ENCODE peak calls at places on chromosomes 4 and X, in seven cellular contexts. One of them, this sample, is unnamed.

GRCh38 chr4:86279247-86279960 is 80.4 kb downstream of the MAPK10 start:
- DNase-seq in kidney: no peak
- DNase-seq in AG10803: no peak
- DNase-seq in cardiac fibroblast: no peak
- DNase-seq in MCF 10A: no peak
- DNase-seq in psoas muscle: no peak
- DNase-seq in astrocyte of the spinal cord: no peak
- DNase-seq in this sample: no peak

GRCh38 chr4:26132858-26133257 is 188.0 kb upstream of the RBPJ start:
- DNase-seq in kidney: no peak
- DNase-seq in AG10803: no peak
- DNase-seq in cardiac fibroblast: no peak
- DNase-seq in MCF 10A: peak
- DNase-seq in psoas muscle: no peak
- DNase-seq in astrocyte of the spinal cord: no peak
- DNase-seq in this sample: no peak

GRCh38 chr4:2042947-2043395 is 16.2 kb upstream of the NAT8L start:
- DNase-seq in kidney: peak
- DNase-seq in AG10803: no peak
- DNase-seq in cardiac fibroblast: no peak
- DNase-seq in MCF 10A: no peak
- DNase-seq in psoas muscle: no peak
- DNase-seq in astrocyte of the spinal cord: no peak
- DNase-seq in this sample: no peak

GRCh38 chr4:1213336-1213995 is 35.5 kb downstream of the CTBP1 start:
- DNase-seq in kidney: peak
- DNase-seq in AG10803: no peak
- DNase-seq in cardiac fibroblast: no peak
- DNase-seq in MCF 10A: no peak
- DNase-seq in psoas muscle: no peak
- DNase-seq in astrocyte of the spinal cord: no peak
- DNase-seq in this sample: no peak

GRCh38 chr4:136934601-136935000 is 597.7 kb downstream of the PCDH18 start:
- DNase-seq in kidney: no peak
- DNase-seq in AG10803: no peak
- DNase-seq in cardiac fibroblast: peak
- DNase-seq in MCF 10A: no peak
- DNase-seq in psoas muscle: no peak
- DNase-seq in astrocyte of the spinal cord: no peak
- DNase-seq in this sample: no peak

GRCh38 chrX:10509397-10509796 is 111.0 kb downstream of the MID1 start:
- DNase-seq in kidney: no peak
- DNase-seq in AG10803: no peak
- DNase-seq in cardiac fibroblast: no peak
- DNase-seq in MCF 10A: no peak
- DNase-seq in psoas muscle: no peak
- DNase-seq in astrocyte of the spinal cord: no peak
- DNase-seq in this sample: no peak

GRCh38 chrX:102765217-102765616 is 44.7 kb downstream of the GPRASP3 start:
- DNase-seq in kidney: no peak
- DNase-seq in AG10803: peak
- DNase-seq in cardiac fibroblast: peak
- DNase-seq in MCF 10A: peak
- DNase-seq in psoas muscle: peak
- DNase-seq in astrocyte of the spinal cord: peak
- DNase-seq in this sample: no peak

GRCh38 chrX:500481-501010 is 113.8 kb upstream of the PPP2R3B start:
- DNase-seq in kidney: no peak
- DNase-seq in AG10803: no peak
- DNase-seq in cardiac fibroblast: no peak
- DNase-seq in MCF 10A: no peak
- DNase-seq in psoas muscle: no peak
- DNase-seq in astrocyte of the spinal cord: no peak
- DNase-seq in this sample: no peak

GRCh38 chr4:76208005-76208765 is 5.4 kb downstream of the SCARB2 start:
- DNase-seq in kidney: peak
- DNase-seq in AG10803: peak
- DNase-seq in cardiac fibroblast: peak
- DNase-seq in MCF 10A: peak
- DNase-seq in psoas muscle: peak
- DNase-seq in astrocyte of the spinal cord: peak
- DNase-seq in this sample: no peak

GRCh38 chr4:129113438-129113837 is 17.5 kb downstream of the C4orf33 start:
- DNase-seq in kidney: no peak
- DNase-seq in AG10803: no peak
- DNase-seq in cardiac fibroblast: no peak
- DNase-seq in MCF 10A: no peak
- DNase-seq in psoas muscle: no peak
- DNase-seq in astrocyte of the spinal cord: no peak
- DNase-seq in this sample: no peak

GRCh38 chr4:185504098-185505047 is 30.9 kb downstream of the PDLIM3 start:
- DNase-seq in kidney: peak
- DNase-seq in AG10803: no peak
- DNase-seq in cardiac fibroblast: peak
- DNase-seq in MCF 10A: no peak
- DNase-seq in psoas muscle: peak
- DNase-seq in astrocyte of the spinal cord: peak
- DNase-seq in this sample: no peak

GRCh38 chrX:72169008-72169728 is 12.4 kb upstream of the PIN4 start:
- DNase-seq in kidney: no peak
- DNase-seq in AG10803: peak
- DNase-seq in cardiac fibroblast: peak
- DNase-seq in MCF 10A: no peak
- DNase-seq in psoas muscle: no peak
- DNase-seq in astrocyte of the spinal cord: no peak
- DNase-seq in this sample: no peak

GRCh38 chrX:131792789-131793462 is 230.2 kb upstream of the STK26 start:
- DNase-seq in kidney: peak
- DNase-seq in AG10803: peak
- DNase-seq in cardiac fibroblast: peak
- DNase-seq in MCF 10A: peak
- DNase-seq in psoas muscle: peak
- DNase-seq in astrocyte of the spinal cord: peak
- DNase-seq in this sample: no peak

GRCh38 chr4:153111426-153112070 is 92.7 kb upstream of the TRIM2 start:
- DNase-seq in kidney: no peak
- DNase-seq in AG10803: no peak
- DNase-seq in cardiac fibroblast: no peak
- DNase-seq in MCF 10A: no peak
- DNase-seq in psoas muscle: no peak
- DNase-seq in astrocyte of the spinal cord: no peak
- DNase-seq in this sample: no peak

GRCh38 chr4:92234393-92235176 is 69.2 kb upstream of the GRID2 start:
- DNase-seq in kidney: no peak
- DNase-seq in AG10803: peak
- DNase-seq in cardiac fibroblast: peak
- DNase-seq in MCF 10A: peak
- DNase-seq in psoas muscle: no peak
- DNase-seq in astrocyte of the spinal cord: peak
- DNase-seq in this sample: no peak

GRCh38 chr4:44320833-44321232 is 127.8 kb downstream of the KCTD8 start:
- DNase-seq in kidney: no peak
- DNase-seq in AG10803: no peak
- DNase-seq in cardiac fibroblast: no peak
- DNase-seq in MCF 10A: no peak
- DNase-seq in psoas muscle: no peak
- DNase-seq in astrocyte of the spinal cord: no peak
- DNase-seq in this sample: no peak

GRCh38 chr4:158051401-158052235 is 121.2 kb downstream of the GASK1B start:
- DNase-seq in kidney: peak
- DNase-seq in AG10803: peak
- DNase-seq in cardiac fibroblast: peak
- DNase-seq in MCF 10A: peak
- DNase-seq in psoas muscle: peak
- DNase-seq in astrocyte of the spinal cord: peak
- DNase-seq in this sample: no peak

DNA sequence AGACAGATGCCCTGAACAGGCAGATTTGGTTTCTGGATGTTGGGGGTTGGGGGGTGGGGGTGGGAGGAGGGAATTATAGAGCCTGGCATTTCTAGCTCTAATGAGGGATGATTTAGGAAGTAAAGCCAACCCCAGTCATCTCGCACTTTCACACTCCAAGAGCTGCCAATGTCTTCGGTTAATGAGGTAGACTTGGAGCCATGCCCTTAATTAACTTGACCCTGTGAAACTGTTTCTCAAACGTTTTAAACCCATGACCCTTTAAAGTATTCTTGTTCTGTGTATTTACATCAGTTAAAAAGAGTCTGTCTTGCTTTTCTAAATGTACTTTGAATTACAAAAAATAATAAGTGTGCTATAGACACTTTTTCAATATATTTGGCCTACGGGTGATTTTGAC is 466.9 kb downstream of the FAT4 start:
- DNase-seq in kidney: no peak
- DNase-seq in AG10803: no peak
- DNase-seq in cardiac fibroblast: no peak
- DNase-seq in MCF 10A: no peak
- DNase-seq in psoas muscle: no peak
- DNase-seq in astrocyte of the spinal cord: no peak
- DNase-seq in this sample: no peak
- TF ChIP-seq CTCF in kidney: no peak
- TF ChIP-seq CTCF in AG10803: no peak
- TF ChIP-seq CTCF in cardiac fibroblast: no peak
- TF ChIP-seq CTCF in MCF 10A: no peak
- TF ChIP-seq CTCF in psoas muscle: no peak
- TF ChIP-seq CTCF in astrocyte of the spinal cord: no peak
- TF ChIP-seq CTCF in this sample: no peak

GRCh38 chrX:32687379-32687778 is 524.0 kb downstream of the DMD start:
- DNase-seq in kidney: no peak
- DNase-seq in AG10803: no peak
- DNase-seq in cardiac fibroblast: no peak
- DNase-seq in MCF 10A: no peak
- DNase-seq in psoas muscle: no peak
- DNase-seq in astrocyte of the spinal cord: no peak
- DNase-seq in this sample: no peak
- TF ChIP-seq CTCF in kidney: no peak
- TF ChIP-seq CTCF in AG10803: no peak
- TF ChIP-seq CTCF in cardiac fibroblast: no peak
- TF ChIP-seq CTCF in MCF 10A: no peak
- TF ChIP-seq CTCF in psoas muscle: no peak
- TF ChIP-seq CTCF in astrocyte of the spinal cord: no peak
- TF ChIP-seq CTCF in this sample: no peak

GRCh38 chr4:48033825-48034413 is 17.3 kb downstream of the NIPAL1 start:
- DNase-seq in kidney: no peak
- DNase-seq in AG10803: no peak
- DNase-seq in cardiac fibroblast: peak
- DNase-seq in MCF 10A: peak
- DNase-seq in psoas muscle: no peak
- DNase-seq in astrocyte of the spinal cord: no peak
- DNase-seq in this sample: peak
- TF ChIP-seq CTCF in kidney: peak
- TF ChIP-seq CTCF in AG10803: peak
- TF ChIP-seq CTCF in cardiac fibroblast: peak
- TF ChIP-seq CTCF in MCF 10A: peak
- TF ChIP-seq CTCF in psoas muscle: peak
- TF ChIP-seq CTCF in astrocyte of the spinal cord: peak
- TF ChIP-seq CTCF in this sample: peak

GRCh38 chrX:24148118-24148517 is 1.4 kb upstream of the ZFX start:
- DNase-seq in kidney: no peak
- DNase-seq in AG10803: no peak
- DNase-seq in cardiac fibroblast: no peak
- DNase-seq in MCF 10A: no peak
- DNase-seq in psoas muscle: no peak
- DNase-seq in astrocyte of the spinal cord: peak
- DNase-seq in this sample: no peak

GRCh38 chrX:24151513-24151912 is 2.0 kb downstream of the ZFX start:
- DNase-seq in kidney: no peak
- DNase-seq in AG10803: no peak
- DNase-seq in cardiac fibroblast: no peak
- DNase-seq in MCF 10A: no peak
- DNase-seq in psoas muscle: no peak
- DNase-seq in astrocyte of the spinal cord: no peak
- DNase-seq in this sample: no peak

GRCh38 chrX:24148535-24149345 is 789 bp upstream of the ZFX start:
- DNase-seq in kidney: no peak
- DNase-seq in AG10803: peak
- DNase-seq in cardiac fibroblast: peak
- DNase-seq in MCF 10A: no peak
- DNase-seq in psoas muscle: peak
- DNase-seq in astrocyte of the spinal cord: peak
- DNase-seq in this sample: no peak

GRCh38 chrX:24149346-24150050 is at the start of gene ZFX:
- DNase-seq in kidney: peak
- DNase-seq in AG10803: peak
- DNase-seq in cardiac fibroblast: peak
- DNase-seq in MCF 10A: peak
- DNase-seq in psoas muscle: peak
- DNase-seq in astrocyte of the spinal cord: peak
- DNase-seq in this sample: peak

GRCh38 chrX:24150051-24150790 is 692 bp downstream of the ZFX start:
- DNase-seq in kidney: peak
- DNase-seq in AG10803: peak
- DNase-seq in cardiac fibroblast: peak
- DNase-seq in MCF 10A: peak
- DNase-seq in psoas muscle: peak
- DNase-seq in astrocyte of the spinal cord: peak
- DNase-seq in this sample: peak
- TF ChIP-seq CTCF in kidney: peak
- TF ChIP-seq CTCF in AG10803: peak
- TF ChIP-seq CTCF in cardiac fibroblast: no peak
- TF ChIP-seq CTCF in MCF 10A: peak
- TF ChIP-seq CTCF in psoas muscle: peak
- TF ChIP-seq CTCF in astrocyte of the spinal cord: peak
- TF ChIP-seq CTCF in this sample: peak

GRCh38 chr4:89009107-89009506 is 47.9 kb downstream of the FAM13A start:
- DNase-seq in kidney: no peak
- DNase-seq in AG10803: no peak
- DNase-seq in cardiac fibroblast: no peak
- DNase-seq in MCF 10A: no peak
- DNase-seq in psoas muscle: no peak
- DNase-seq in astrocyte of the spinal cord: no peak
- DNase-seq in this sample: no peak
- TF ChIP-seq CTCF in kidney: no peak
- TF ChIP-seq CTCF in AG10803: no peak
- TF ChIP-seq CTCF in cardiac fibroblast: no peak
- TF ChIP-seq CTCF in MCF 10A: no peak
- TF ChIP-seq CTCF in psoas muscle: no peak
- TF ChIP-seq CTCF in astrocyte of the spinal cord: no peak
- TF ChIP-seq CTCF in this sample: no peak

DNA sequence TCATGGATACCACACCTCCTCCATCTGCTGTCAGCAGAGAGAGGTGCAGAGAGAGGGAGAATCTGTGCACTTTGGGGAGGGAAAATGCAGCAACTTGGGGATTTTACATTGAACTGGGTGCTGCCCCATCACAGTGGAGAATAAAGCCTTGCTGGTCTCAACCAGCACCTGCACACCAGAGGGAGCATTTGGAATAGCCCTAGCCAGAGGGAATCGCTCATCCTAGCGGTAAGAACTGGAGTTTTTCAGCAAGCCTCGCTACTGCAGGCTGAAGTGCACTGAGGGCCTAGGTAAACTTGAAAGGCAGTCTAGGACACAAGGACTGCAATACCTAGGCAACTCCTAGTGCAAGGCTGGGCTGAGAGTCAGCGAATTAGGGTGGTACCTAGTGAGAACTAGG is 148.7 kb downstream of the KDR start:
- DNase-seq in kidney: no peak
- DNase-seq in AG10803: no peak
- DNase-seq in cardiac fibroblast: no peak
- DNase-seq in MCF 10A: no peak
- DNase-seq in psoas muscle: no peak
- DNase-seq in astrocyte of the spinal cord: no peak
- DNase-seq in this sample: no peak
- TF ChIP-seq CTCF in kidney: no peak
- TF ChIP-seq CTCF in AG10803: no peak
- TF ChIP-seq CTCF in cardiac fibroblast: no peak
- TF ChIP-seq CTCF in MCF 10A: no peak
- TF ChIP-seq CTCF in psoas muscle: no peak
- TF ChIP-seq CTCF in astrocyte of the spinal cord: peak
- TF ChIP-seq CTCF in this sample: no peak